ENCODE peak calls at places on chromosomes 4 and X, in five cellular contexts. N is HCT116, L is Peyer's patch, C is A549, M is uterus. E is an unnamed sample.
A peak's percentile ranks its signal among the peaks of the same experiment; 100 is the strongest.

GRCh38 chrX:2474280-2474962 is 26.4 kb downstream of the DHRSX start:
- DNase-seq in C (no peak), L (no peak), M (no peak), N (peak; percentile 94), E (no peak)

GRCh38 chr4:10164877-10165283 is 48.3 kb upstream of the WDR1 start:
- DNase-seq in L (peak; percentile 58), M (no peak), N (peak; percentile 44), C (peak; percentile 17), E (peak; percentile 28)

GRCh38 chrX:2497961-2498780 is 2.6 kb downstream of the DHRSX start:
- DNase-seq in C (peak; percentile 55), N (no peak), L (no peak), M (no peak), E (peak; percentile 32)

GRCh38 chr4:109816082-109816442 is 500 bp downstream of the GAR1 start:
- DNase-seq in M (no peak), N (no peak), L (peak; percentile 58), C (no peak), E (peak; percentile 5)

GRCh38 chr4:40924096-40924792 is 174.5 kb downstream of the NSUN7 start:
- DNase-seq in C (peak; percentile 38), N (peak; percentile 32), L (peak; percentile 72), M (peak; percentile 38), E (peak; percentile 34)

GRCh38 chr4:2066011-2066551 is 7.0 kb downstream of the NAT8L start:
- DNase-seq in C (no peak), M (no peak), N (no peak), L (peak; percentile 37), E (no peak)

GRCh38 chrX:140933874-140934655 is 68.3 kb upstream of the SPANXB1 start:
- DNase-seq in L (no peak), C (no peak), M (no peak), N (no peak), E (no peak)

GRCh38 chr4:15373363-15373762 is 54.5 kb upstream of the C1QTNF7 start:
- DNase-seq in L (no peak), N (no peak), C (no peak), M (no peak), E (no peak)

GRCh38 chrX:54995621-54996020 is 1.6 kb upstream of the PFKFB1 start:
- DNase-seq in M (no peak), C (no peak), N (no peak), L (no peak), E (no peak)

GRCh38 chr4:44522761-44523445 is 74.3 kb upstream of the KCTD8 start:
- DNase-seq in C (no peak), M (no peak), L (no peak), N (no peak), E (no peak)

GRCh38 chr4:80767944-80768343 is 262.6 kb upstream of the BMP3 start:
- DNase-seq in L (no peak), C (no peak), M (no peak), N (no peak), E (no peak)

GRCh38 chrX:31228415-31228832 is 156.6 kb upstream of the FTHL17 start:
- DNase-seq in C (no peak), N (no peak), L (no peak), M (peak; percentile 46), E (peak; percentile 3)

GRCh38 chr4:3257125-3257690 is 8.2 kb downstream of the MSANTD1 start:
- DNase-seq in L (peak; percentile 56), C (no peak), N (no peak), M (no peak), E (peak; percentile 23)

GRCh38 chr4:147355849-147356248 is 125.0 kb upstream of the EDNRA start:
- DNase-seq in N (no peak), L (no peak), M (no peak), C (no peak), E (no peak)

GRCh38 chr4:147003956-147004580 is 58.4 kb upstream of the TTC29 start:
- DNase-seq in C (no peak), M (no peak), L (no peak), N (no peak), E (no peak)

GRCh38 chr4:114417214-114417613 is 181.4 kb upstream of the UGT8 start:
- DNase-seq in C (no peak), L (no peak), M (no peak), N (peak; percentile 10), E (no peak)

GRCh38 chrX:150184487-150184886 is 178.6 kb upstream of the MAMLD1 start:
- DNase-seq in M (no peak), L (no peak), N (no peak), C (no peak), E (no peak)

GRCh38 chr4:47032405-47033106 is 1.2 kb downstream of the GABRB1 start:
- DNase-seq in M (peak; percentile 38), C (peak; percentile 4), N (no peak), L (peak; percentile 71), E (peak; percentile 52)

GRCh38 chrX:119155416-119156035 is 27.9 kb upstream of the KIAA1210 start:
- DNase-seq in M (no peak), N (no peak), C (peak; percentile 18), L (no peak), E (no peak)

GRCh38 chr4:146585761-146586333 is 52.8 kb upstream of the POU4F2 start:
- DNase-seq in L (no peak), M (no peak), N (no peak), C (no peak), E (no peak)

GRCh38 chr4:182825786-182826185 is 91.4 kb downstream of the DCTD start:
- DNase-seq in M (no peak), L (no peak), C (no peak), N (no peak), E (peak; percentile 71)

GRCh38 chr4:90357117-90357710 is 230.0 kb downstream of the CCSER1 start:
- DNase-seq in C (peak; percentile 3), M (no peak), N (peak; percentile 74), L (no peak), E (no peak)

GRCh38 chr4:2270341-2271165 is 8.6 kb upstream of the MXD4 start:
- DNase-seq in M (no peak), L (no peak), C (no peak), N (no peak), E (no peak)

GRCh38 chr4:1261107-1261928 is 12.4 kb upstream of the CTBP1 start:
- DNase-seq in M (no peak), N (no peak), C (no peak), L (no peak), E (no peak)

GRCh38 chr4:48028654-48029053 is 12.1 kb downstream of the NIPAL1 start:
- DNase-seq in C (no peak), N (no peak), L (no peak), M (no peak), E (no peak)

GRCh38 chr4:145482209-145483021 is 762 bp downstream of the SMAD1 start:
- DNase-seq in C (peak; percentile 21), L (peak; percentile 67), N (peak; percentile 16), M (peak; percentile 53), E (peak; percentile 47)

GRCh38 chr4:141656031-141656430 is 19.6 kb downstream of the IL15 start:
- DNase-seq in L (no peak), C (no peak), N (no peak), M (no peak), E (no peak)
- H3K4me1 ChIP-seq in L (no peaks in the 10 kb centered on the region), C (peaks cover 40% of the 10 kb centered on the region), N (no peaks in the 10 kb centered on the region), M (no peaks in the 10 kb centered on the region), E (peaks cover 13% of the 10 kb centered on the region)

GRCh38 chr4:142719854-142720541 is 126.1 kb downstream of the INPP4B start:
- DNase-seq in C (peak; percentile 6), L (no peak), M (no peak), N (peak; percentile 68), E (no peak)
- TF ChIP-seq CTCF in C (peak; percentile 67), L (peak; percentile 44), M (no peak), N (peak; percentile 72), E (peak; percentile 21)

GRCh38 chr4:185218312-185218711 is 8.9 kb downstream of the SNX25 start:
- DNase-seq in L (no peak), M (no peak), N (no peak), C (no peak), E (no peak)
- TF ChIP-seq POLR2A in L (no peak), M (no peak), N (no peak), C (no peak), E (no peak)

GRCh38 chrX:154727418-154728323 is 23.2 kb downstream of the GAB3 start:
- DNase-seq in L (no peak), N (no peak), M (peak; percentile 72), C (no peak), E (peak; percentile 61)
- H3K4me1 ChIP-seq in L (no peaks in the 10 kb centered on the region), N (no peaks in the 10 kb centered on the region), M (peaks cover 4% of the 10 kb centered on the region), C (peaks cover 28% of the 10 kb centered on the region), E (peaks cover 56% of the 10 kb centered on the region)

GRCh38 chr4:158302076-158302866 is 92.0 kb downstream of the TMEM144 start:
- DNase-seq in N (no peak), C (no peak), L (no peak), M (no peak), E (no peak)

GRCh38 chr4:158300012-158300411 is 89.7 kb downstream of the TMEM144 start:
- DNase-seq in L (no peak), M (no peak), C (no peak), N (no peak), E (no peak)

GRCh38 chr4:158295053-158295452 is 84.8 kb downstream of the TMEM144 start:
- DNase-seq in L (no peak), M (no peak), C (no peak), N (no peak), E (no peak)

GRCh38 chr4:158299459-158300007 is 89.2 kb downstream of the TMEM144 start:
- DNase-seq in L (no peak), N (no peak), M (no peak), C (peak; percentile 11), E (no peak)

DNA sequence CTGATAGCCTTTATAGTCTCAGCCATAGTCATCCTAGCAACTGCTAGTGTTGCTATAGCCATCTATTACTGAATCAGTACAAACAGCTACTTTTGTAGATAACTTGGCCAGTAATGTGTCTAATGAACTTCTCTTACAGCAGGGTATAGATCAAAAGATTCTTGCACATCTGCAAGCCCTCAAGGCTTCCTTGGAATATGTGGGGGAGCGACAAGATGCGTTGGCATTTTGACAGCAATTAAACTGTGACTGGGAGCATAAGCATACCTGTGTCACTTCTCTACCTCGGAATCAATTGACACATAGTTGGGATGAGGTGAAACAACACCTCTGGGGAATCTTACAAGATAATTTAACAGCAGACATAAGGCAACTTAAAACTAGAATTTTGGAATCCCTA is 87.6 kb downstream of the TMEM144 start:
- DNase-seq in N (no peak), C (no peak), M (no peak), L (no peak), E (no peak)
- TF ChIP-seq CTCF in N (no peak), C (no peak), M (no peak), L (no peak), E (no peak)

DNA sequence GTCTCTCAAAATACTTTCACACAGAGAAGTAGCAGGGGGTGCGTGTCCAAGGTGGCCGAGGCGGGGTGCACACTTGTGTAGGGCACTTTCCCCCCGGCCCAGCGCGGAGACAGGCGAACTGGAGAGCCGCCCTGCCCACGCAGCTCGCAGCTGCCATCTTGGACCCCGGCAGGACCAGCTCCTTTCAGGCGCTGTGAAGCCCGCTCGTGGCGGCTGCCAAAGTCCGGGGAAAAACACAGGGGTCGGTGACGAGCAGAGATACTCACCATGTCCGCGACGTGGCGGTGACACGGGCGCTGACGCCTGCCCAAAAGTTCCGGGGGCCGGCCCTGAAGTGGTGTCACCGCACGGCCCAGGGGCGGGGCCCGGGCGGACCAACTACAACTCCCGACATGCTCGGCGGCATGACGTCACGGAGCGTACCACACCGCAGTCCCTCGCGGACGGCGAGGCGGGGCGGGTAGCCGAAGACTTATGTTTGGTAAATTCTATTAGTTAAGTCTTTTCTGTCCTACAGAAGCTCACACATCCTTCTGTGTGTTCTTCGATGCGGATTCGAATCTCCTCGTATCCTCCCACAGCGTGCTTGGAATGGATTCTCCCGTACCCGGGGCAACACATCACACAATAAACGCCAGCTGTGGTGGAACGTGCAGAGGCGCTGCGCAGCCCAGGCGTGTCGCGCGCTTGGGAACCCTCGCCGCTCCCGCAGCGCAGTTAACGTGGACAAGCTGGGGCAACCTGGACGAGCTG is at the start of gene UFSP2:
- DNase-seq in L (peak; percentile 95), N (peak; percentile 87), C (peak; percentile 70), M (peak; percentile 86), E (peak; percentile 86)
- TF ChIP-seq POLR2A in L (peak; percentile 56), N (no peak), C (peak; percentile 51), M (peak; percentile 86), E (peak; percentile 79)

E was measured in thyroid gland.